ENCODE peak calls at places on chromosomes 11 and 22, in six cellular contexts. Y is lower lobe of right lung, J is astrocyte, Q is esophagus muscularis mucosa, U is GM06990, S is right lobe of liver. N is an unnamed sample.

GRCh38 chr11:117900144-117900651 is 23.7 kb upstream of the FXYD6 start:
- DNase-seq in Y (no peak), J (no peak), Q (no peak), U (peak), S (peak), N (no peak)

GRCh38 chr11:34182921-34183685 is 77.7 kb downstream of the NAT10 start:
- DNase-seq in Y (no peak), J (no peak), Q (no peak), U (no peak), S (no peak), N (no peak)

GRCh38 chr11:71251761-71252433 is 480 bp downstream of the SHANK2 start:
- DNase-seq in Y (no peak), J (no peak), Q (no peak), U (peak), S (peak), N (peak)

GRCh38 chr11:134205729-134206128 is 18.0 kb downstream of the NCAPD3 start:
- DNase-seq in Y (no peak), J (no peak), Q (no peak), U (no peak), S (no peak), N (no peak)

GRCh38 chr11:2991477-2992233 is 474 bp downstream of the NAP1L4 start:
- DNase-seq in Y (no peak), J (no peak), Q (peak), U (no peak), S (no peak), N (no peak)

GRCh38 chr22:48734359-48734758 is 1093.3 kb downstream of the BRD1 start:
- DNase-seq in Y (peak), J (no peak), Q (no peak), U (no peak), S (no peak), N (no peak)

GRCh38 chr11:71298761-71299181 is 46.4 kb upstream of the SHANK2 start:
- DNase-seq in Y (no peak), J (no peak), Q (peak), U (no peak), S (peak), N (no peak)

GRCh38 chr22:43999378-43999777 is 24.7 kb upstream of the PARVB start:
- DNase-seq in Y (peak), J (no peak), Q (no peak), U (no peak), S (no peak), N (no peak)

GRCh38 chr22:38314992-38315800 is 2.0 kb downstream of the CSNK1E start:
- DNase-seq in Y (no peak), J (peak), Q (no peak), U (peak), S (no peak), N (no peak)

GRCh38 chr11:44011797-44012196 is 36.0 kb upstream of the ACCSL start:
- DNase-seq in Y (no peak), J (peak), Q (no peak), U (no peak), S (no peak), N (no peak)

GRCh38 chr11:116910378-116910777 is 73.0 kb upstream of the APOA1 start:
- DNase-seq in Y (no peak), J (peak), Q (no peak), U (no peak), S (no peak), N (no peak)

GRCh38 chr11:2982214-2982613 is 9.9 kb downstream of the NAP1L4 start:
- DNase-seq in Y (no peak), J (no peak), Q (no peak), U (no peak), S (no peak), N (no peak)

GRCh38 chr11:22244986-22245592 is 52.2 kb downstream of the ANO5 start:
- DNase-seq in Y (peak), J (peak), Q (no peak), U (no peak), S (peak), N (peak)

GRCh38 chr11:362642-363442 is 6.5 kb upstream of the B4GALNT4 start:
- DNase-seq in Y (no peak), J (no peak), Q (no peak), U (no peak), S (no peak), N (peak)

GRCh38 chr11:73225001-73225686 is 7.1 kb downstream of the P2RY2 start:
- DNase-seq in Y (peak), J (no peak), Q (no peak), U (no peak), S (no peak), N (no peak)

GRCh38 chr22:26845016-26845728 is 187.8 kb downstream of the MIAT start:
- DNase-seq in Y (no peak), J (peak), Q (no peak), U (no peak), S (no peak), N (no peak)

GRCh38 chr11:2927851-2928604 is 1.2 kb downstream of the PHLDA2 start:
- DNase-seq in Y (peak), J (no peak), Q (no peak), U (no peak), S (no peak), N (no peak)

GRCh38 chr11:28077524-28077923 is 30.4 kb downstream of the KIF18A start:
- DNase-seq in Y (no peak), J (no peak), Q (no peak), U (no peak), S (no peak), N (no peak)

GRCh38 chr11:6608726-6609501 is 3.1 kb downstream of the TAF10 start:
- DNase-seq in Y (no peak), J (no peak), Q (peak), U (no peak), S (peak), N (no peak)

DNA sequence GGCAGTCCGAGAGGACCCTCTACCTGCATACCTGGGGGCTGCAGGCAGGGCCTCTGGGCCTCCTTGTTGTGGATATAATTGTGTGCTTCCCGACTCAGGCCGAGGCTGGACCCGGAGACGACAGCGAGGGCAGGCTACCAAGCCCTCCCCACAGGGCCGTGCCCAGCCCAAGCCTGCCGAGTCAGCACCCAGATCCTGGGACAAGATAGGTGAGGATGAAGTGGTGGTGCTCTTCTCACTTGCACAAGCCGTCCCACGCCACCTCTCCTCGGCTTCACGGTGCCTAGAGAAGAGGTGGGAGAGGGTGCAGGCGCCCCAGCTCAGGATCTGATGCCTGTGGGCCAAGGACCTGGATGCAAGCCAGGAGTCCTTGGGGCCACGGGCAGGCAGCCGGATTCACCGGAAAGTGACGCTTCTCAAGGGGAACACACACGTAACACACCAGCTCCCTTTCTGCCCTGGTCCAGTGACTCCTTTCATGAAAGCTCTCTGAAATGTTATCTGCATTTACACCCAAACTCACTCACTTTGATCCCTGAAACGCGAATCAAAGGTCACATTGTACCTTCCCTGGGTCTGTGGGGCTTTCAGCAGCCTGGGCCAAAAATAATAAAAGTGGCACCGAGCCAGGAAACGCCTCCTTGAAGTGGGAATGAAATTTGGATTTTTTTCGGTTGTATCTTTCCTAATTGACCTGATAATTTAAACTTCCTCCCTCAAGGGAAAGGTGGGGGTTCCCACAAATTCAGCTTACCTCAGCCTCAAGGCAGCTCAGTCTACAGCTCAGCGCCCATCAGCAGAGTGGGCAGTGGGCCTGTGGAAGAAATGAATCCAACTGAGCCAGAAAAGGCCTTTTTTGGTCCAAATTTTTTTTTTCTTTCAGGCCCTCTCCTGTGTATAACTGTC is 1.1 kb upstream of the GNB1L start:
- DNase-seq in Y (peak), J (peak), Q (peak), U (peak), S (peak), N (peak)
- TF ChIP-seq CTCF in Y (no peak), J (no peak), Q (no peak), U (no peak), S (no peak), N (no peak)

GRCh38 chr11:10579700-10580099 is 11.2 kb upstream of the LYVE1 start:
- DNase-seq in Y (no peak), J (no peak), Q (no peak), U (no peak), S (no peak), N (no peak)
- TF ChIP-seq CTCF in Y (no peak), J (no peak), Q (no peak), U (no peak), S (no peak), N (no peak)

GRCh38 chr22:29625090-29625825 is 21.8 kb downstream of the NF2 start:
- DNase-seq in Y (peak), J (peak), Q (no peak), U (no peak), S (no peak), N (peak)
- TF ChIP-seq CTCF in Y (peak), J (peak), Q (peak), U (peak), S (peak), N (peak)

GRCh38 chr22:22431271-22432220 is 77.0 kb downstream of the ZNF280B start:
- DNase-seq in Y (peak), J (peak), Q (no peak), U (peak), S (peak), N (peak)
- TF ChIP-seq CTCF in Y (peak), J (peak), Q (peak), U (peak), S (peak), N (peak)

GRCh38 chr11:119370486-119371046 is 10.9 kb downstream of the USP2 start:
- DNase-seq in Y (no peak), J (no peak), Q (no peak), U (no peak), S (peak), N (no peak)
- TF ChIP-seq CTCF in Y (no peak), J (no peak), Q (no peak), U (no peak), S (peak), N (no peak)

GRCh38 chr11:100682247-100682969 is 4.7 kb upstream of the ARHGAP42 start:
- DNase-seq in Y (no peak), J (no peak), Q (no peak), U (no peak), S (no peak), N (no peak)
- TF ChIP-seq CTCF in Y (peak), J (peak), Q (peak), U (peak), S (peak), N (no peak)

GRCh38 chr11:67163006-67163405 is 43.9 kb downstream of the KDM2A start:
- DNase-seq in Y (no peak), J (no peak), Q (no peak), U (no peak), S (no peak), N (no peak)

GRCh38 chr11:67158241-67158640 is 39.2 kb downstream of the KDM2A start:
- DNase-seq in Y (no peak), J (no peak), Q (no peak), U (no peak), S (no peak), N (no peak)

GRCh38 chr11:67160045-67160444 is 41.0 kb downstream of the KDM2A start:
- DNase-seq in Y (no peak), J (no peak), Q (no peak), U (no peak), S (no peak), N (no peak)

GRCh38 chr11:67157691-67158090 is 38.6 kb downstream of the KDM2A start:
- DNase-seq in Y (no peak), J (no peak), Q (no peak), U (no peak), S (no peak), N (no peak)

DNA sequence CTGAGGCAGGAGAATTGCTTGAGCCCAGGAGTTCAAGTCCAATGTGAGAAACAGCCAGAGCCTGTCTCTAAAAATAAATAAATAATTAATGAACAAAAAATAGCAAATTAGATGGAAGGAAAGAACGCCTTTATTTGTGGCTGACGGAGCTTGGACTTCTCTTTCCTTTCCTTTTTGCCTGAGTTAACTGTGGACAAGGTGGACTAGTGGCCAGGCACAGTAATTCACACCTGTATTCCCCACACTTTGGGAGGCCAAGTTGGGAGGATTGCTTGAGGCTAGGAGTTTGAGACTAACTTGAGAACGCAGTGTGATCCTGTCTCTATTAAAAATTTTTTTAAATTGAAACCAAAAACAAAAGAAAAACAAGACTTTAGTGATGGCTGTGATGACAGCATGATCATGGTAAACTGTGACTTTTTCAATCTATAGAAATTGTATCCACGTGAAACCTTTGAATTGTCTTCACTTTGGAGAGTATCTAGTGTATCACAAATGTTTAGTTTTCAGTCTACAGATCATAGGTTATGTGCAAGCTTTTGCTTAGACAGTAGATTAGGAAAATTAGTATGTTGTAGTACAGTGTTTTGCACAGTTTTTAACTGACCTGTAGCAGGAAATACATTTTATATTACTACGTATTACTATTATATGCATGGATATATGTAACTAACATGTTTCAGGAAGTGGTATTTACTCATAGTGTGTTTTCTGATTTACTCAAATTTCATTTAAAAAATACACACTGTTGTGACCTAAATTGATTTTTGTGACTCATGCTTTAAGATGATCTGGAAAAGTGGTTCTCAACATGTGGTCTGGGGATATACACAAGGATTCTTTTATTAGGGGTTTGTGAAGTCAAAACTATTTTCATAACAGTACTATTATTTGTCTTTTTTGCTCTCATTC is 42.1 kb downstream of the KDM2A start:
- DNase-seq in Y (no peak), J (peak), Q (no peak), U (peak), S (no peak), N (no peak)
- TF ChIP-seq CTCF in Y (no peak), J (no peak), Q (no peak), U (no peak), S (peak), N (no peak)

GRCh38 chr11:106840993-106841392 is 177.3 kb downstream of the GUCY1A2 start:
- DNase-seq in Y (no peak), J (no peak), Q (no peak), U (no peak), S (no peak), N (no peak)
- TF ChIP-seq CTCF in Y (no peak), J (no peak), Q (no peak), U (no peak), S (no peak), N (no peak)

GRCh38 chr22:20012741-20013331 is 3.8 kb downstream of the ARVCF start:
- DNase-seq in Y (no peak), J (no peak), Q (no peak), U (no peak), S (no peak), N (no peak)

GRCh38 chr22:20011993-20012740 is 4.5 kb downstream of the ARVCF start:
- DNase-seq in Y (no peak), J (no peak), Q (no peak), U (no peak), S (no peak), N (no peak)

GRCh38 chr22:20014526-20015186 is 2.0 kb downstream of the ARVCF start:
- DNase-seq in Y (no peak), J (no peak), Q (no peak), U (no peak), S (peak), N (no peak)

GRCh38 chr22:20015187-20015625 is 1.4 kb downstream of the ARVCF start:
- DNase-seq in Y (no peak), J (no peak), Q (no peak), U (no peak), S (no peak), N (no peak)

DNA sequence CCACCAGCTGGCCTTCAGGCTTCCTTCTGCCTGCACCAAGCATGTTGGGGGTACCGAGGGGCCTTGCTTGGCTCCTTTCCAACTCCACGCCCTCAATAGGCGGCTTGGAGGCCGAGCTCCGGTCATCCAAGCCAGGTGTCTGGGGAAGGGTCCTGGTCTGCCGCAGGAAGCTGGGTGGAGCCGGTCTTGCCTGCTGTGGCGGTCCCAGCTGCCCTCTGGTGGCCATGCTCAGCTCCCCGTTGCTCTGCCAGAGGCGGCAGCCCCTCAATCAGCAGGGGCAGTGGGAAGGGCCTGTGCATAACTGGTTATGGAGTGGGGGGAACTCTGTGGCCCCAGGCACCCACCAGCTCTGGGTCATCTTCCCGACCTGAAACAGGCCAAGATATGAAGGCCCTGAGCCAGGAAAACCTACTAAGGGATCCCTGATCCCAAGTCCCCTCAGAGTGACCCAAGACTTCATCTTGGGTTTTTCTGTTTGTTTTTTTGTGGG is 3.2 kb downstream of the ARVCF start:
- DNase-seq in Y (peak), J (peak), Q (no peak), U (no peak), S (no peak), N (peak)
- TF ChIP-seq CTCF in Y (peak), J (peak), Q (peak), U (peak), S (peak), N (peak)

GRCh38 chr11:95363710-95364109 is 132.7 kb upstream of the SESN3 start:
- DNase-seq in Y (no peak), J (no peak), Q (no peak), U (no peak), S (no peak), N (no peak)
- TF ChIP-seq CTCF in Y (no peak), J (no peak), Q (no peak), U (no peak), S (no peak), N (no peak)